ENCODE peak calls at places on chromosomes 4 and X, in seven cellular contexts. D is AG10803; N is CD4-positive, alpha-beta T cell; Z is Panc1; F is endothelial cell; W is NB4; R is H1. P is an unnamed sample.

GRCh38 chrX:151973851-151974335 is 583 bp downstream of the GABRE start:
- DNase-seq in D (peak; percentile 43), N (no peak), Z (no peak), F (no peak), W (no peak), R (no peak), P (peak; percentile 80)

GRCh38 chr4:65599335-65599734 is 71.0 kb downstream of the EPHA5 start:
- DNase-seq in D (peak; percentile 10), N (no peak), Z (no peak), F (no peak), W (no peak), R (no peak), P (peak; percentile 55)

GRCh38 chr4:139214039-139214534 is 37.1 kb upstream of the ELF2 start:
- DNase-seq in D (no peak), N (no peak), Z (no peak), F (no peak), W (peak; percentile 96), R (peak; percentile 50), P (no peak)

GRCh38 chr4:30757357-30757756 is 37.2 kb downstream of the PCDH7 start:
- DNase-seq in D (peak; percentile 23), N (no peak), Z (no peak), F (no peak), W (peak; percentile 12), R (no peak), P (peak; percentile 93)

GRCh38 chrX:46876901-46877300 is 35.3 kb upstream of the JADE3 start:
- DNase-seq in D (peak; percentile 50), N (no peak), Z (no peak), F (no peak), W (no peak), R (no peak), P (no peak)

GRCh38 chr4:48792348-48793006 is 12.4 kb upstream of the FRYL start:
- DNase-seq in D (no peak), N (no peak), Z (no peak), F (no peak), W (peak; percentile 27), R (no peak), P (no peak)

GRCh38 chr4:150574678-150575077 is 7.3 kb upstream of the MAB21L2 start:
- DNase-seq in D (no peak), N (no peak), Z (no peak), F (no peak), W (no peak), R (no peak), P (no peak)

GRCh38 chrX:136487647-136488046 is at the start of gene BRS3:
- DNase-seq in D (no peak), N (no peak), Z (no peak), F (no peak), W (no peak), R (no peak), P (no peak)

GRCh38 chr4:181418491-181418890 is 824.7 kb upstream of the TENM3 start:
- DNase-seq in D (no peak), N (no peak), Z (no peak), F (no peak), W (no peak), R (no peak), P (no peak)

GRCh38 chrX:42106556-42106955 is 183.2 kb upstream of the CASK start:
- DNase-seq in D (no peak), N (no peak), Z (no peak), F (no peak), W (no peak), R (no peak), P (no peak)

GRCh38 chrX:55640854-55641253 is 17.7 kb downstream of the FOXR2 start:
- DNase-seq in D (no peak), N (no peak), Z (no peak), F (no peak), W (no peak), R (no peak), P (no peak)

GRCh38 chrX:24528605-24529004 is 63.5 kb downstream of the PDK3 start:
- DNase-seq in D (no peak), N (no peak), Z (no peak), F (no peak), W (no peak), R (no peak), P (no peak)

GRCh38 chr4:10891866-10892265 is 207.3 kb upstream of the CLNK start:
- DNase-seq in D (no peak), N (no peak), Z (no peak), F (no peak), W (no peak), R (no peak), P (peak; percentile 14)

GRCh38 chr4:898123-898522 is 34.0 kb downstream of the GAK start:
- DNase-seq in D (no peak), N (no peak), Z (no peak), F (no peak), W (no peak), R (no peak), P (no peak)

GRCh38 chrX:133254666-133255065 is 36.5 kb upstream of the TFDP3 start:
- DNase-seq in D (peak; percentile 23), N (no peak), Z (no peak), F (no peak), W (peak; percentile 6), R (no peak), P (peak; percentile 13)

GRCh38 chrX:133250184-133251080 is 32.3 kb upstream of the TFDP3 start:
- DNase-seq in D (no peak), N (no peak), Z (no peak), F (no peak), W (no peak), R (no peak), P (no peak)

GRCh38 chrX:133246921-133247320 is 28.8 kb upstream of the TFDP3 start:
- DNase-seq in D (no peak), N (no peak), Z (no peak), F (no peak), W (no peak), R (no peak), P (no peak)

GRCh38 chrX:133248177-133248576 is 30.0 kb upstream of the TFDP3 start:
- DNase-seq in D (no peak), N (no peak), Z (no peak), F (no peak), W (no peak), R (no peak), P (no peak)

DNA sequence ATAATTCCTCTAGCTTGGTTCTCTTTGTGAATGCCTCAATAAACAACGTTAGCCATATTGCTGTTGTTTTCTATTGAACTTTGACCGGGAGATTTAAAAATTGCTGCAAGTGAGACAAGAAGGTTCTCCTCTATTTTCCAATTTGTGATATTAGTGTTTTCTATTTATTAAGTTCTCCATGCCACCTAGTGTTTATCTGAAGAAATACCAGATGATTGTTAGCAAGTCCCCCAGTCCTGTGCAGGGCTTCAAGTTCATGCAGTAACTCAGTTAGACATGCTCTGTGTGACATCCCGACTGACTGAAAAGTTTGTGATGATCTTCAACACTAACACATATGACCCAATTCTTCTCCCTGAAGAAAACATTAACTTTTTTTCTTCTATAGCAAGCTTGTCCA is 31.5 kb upstream of the TFDP3 start:
- DNase-seq in D (peak; percentile 1), N (no peak), Z (no peak), F (no peak), W (no peak), R (no peak), P (peak; percentile 11)
- TF ChIP-seq CTCF in D (no peak), N (no peak), Z (no peak), F (no peak), W (no peak), R (no peak), P (peak; percentile 4)

GRCh38 chr4:103201724-103202123 is 3.6 kb upstream of the CENPE start:
- DNase-seq in D (no peak), N (no peak), Z (no peak), F (no peak), W (no peak), R (no peak), P (no peak)

GRCh38 chr4:103204114-103204513 is 6.0 kb upstream of the CENPE start:
- DNase-seq in D (peak; percentile 17), N (no peak), Z (no peak), F (no peak), W (peak; percentile 20), R (no peak), P (peak; percentile 46)

DNA sequence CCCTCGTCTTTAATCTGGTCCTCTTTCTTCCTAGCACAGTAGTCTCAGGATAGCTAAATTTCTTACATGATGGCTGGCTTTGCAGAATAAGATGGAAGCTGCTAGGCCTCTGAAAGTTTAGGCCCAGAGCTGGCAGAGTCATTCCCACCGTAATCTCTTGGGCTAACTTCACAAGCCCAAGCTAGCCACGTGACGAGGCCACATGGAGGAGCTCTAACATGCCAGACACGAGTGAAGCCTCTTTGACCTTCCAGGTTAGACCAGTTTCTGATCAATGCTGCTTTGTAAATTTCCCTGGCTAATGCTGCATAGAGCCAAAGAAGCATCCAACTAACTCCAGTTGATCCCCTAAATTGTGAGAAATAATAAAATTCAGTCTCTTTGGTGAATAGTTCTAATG is 9.5 kb upstream of the CENPE start:
- DNase-seq in D (no peak), N (no peak), Z (no peak), F (peak; percentile 17), W (peak; percentile 13), R (peak; percentile 21), P (peak; percentile 22)
- TF ChIP-seq CTCF in D (no peak), N (no peak), Z (peak; percentile 37), F (no peak), W (peak; percentile 14), R (peak; percentile 69), P (no peak)

DNA sequence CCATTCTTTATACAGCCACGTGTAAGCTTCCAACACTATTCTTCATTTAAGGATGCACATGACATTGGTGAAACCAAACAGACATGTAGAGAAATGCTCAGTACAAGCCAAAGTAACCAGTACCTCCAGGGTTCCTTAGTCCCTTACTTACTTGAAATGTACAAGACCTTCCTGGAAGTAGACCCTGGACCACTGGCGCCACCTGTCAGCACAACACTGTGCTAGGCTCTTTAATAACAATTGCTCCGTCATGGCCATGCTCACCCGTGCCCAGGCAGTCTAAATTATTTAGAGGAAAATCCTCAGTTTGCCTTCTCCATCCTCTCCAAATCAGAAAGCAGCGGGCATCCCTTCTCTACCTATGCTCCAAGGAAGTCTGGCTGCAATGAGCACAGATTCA is 52.7 kb downstream of the ADGRA3 start:
- DNase-seq in D (no peak), N (no peak), Z (no peak), F (no peak), W (peak; percentile 44), R (no peak), P (no peak)
- TF ChIP-seq CTCF in D (no peak), N (no peak), Z (peak; percentile 33), F (no peak), W (peak; percentile 31), R (peak; percentile 40), P (no peak)

GRCh38 chrX:132638313-132638712 is 149.5 kb upstream of the MBNL3 start:
- DNase-seq in D (no peak), N (no peak), Z (no peak), F (no peak), W (no peak), R (no peak), P (no peak)

GRCh38 chrX:132634521-132634920 is 145.7 kb upstream of the MBNL3 start:
- DNase-seq in D (no peak), N (no peak), Z (no peak), F (peak; percentile 6), W (no peak), R (no peak), P (no peak)

GRCh38 chrX:132631579-132632232 is 142.9 kb upstream of the MBNL3 start:
- DNase-seq in D (peak; percentile 40), N (no peak), Z (peak; percentile 30), F (peak; percentile 5), W (peak; percentile 49), R (no peak), P (peak; percentile 33)

DNA sequence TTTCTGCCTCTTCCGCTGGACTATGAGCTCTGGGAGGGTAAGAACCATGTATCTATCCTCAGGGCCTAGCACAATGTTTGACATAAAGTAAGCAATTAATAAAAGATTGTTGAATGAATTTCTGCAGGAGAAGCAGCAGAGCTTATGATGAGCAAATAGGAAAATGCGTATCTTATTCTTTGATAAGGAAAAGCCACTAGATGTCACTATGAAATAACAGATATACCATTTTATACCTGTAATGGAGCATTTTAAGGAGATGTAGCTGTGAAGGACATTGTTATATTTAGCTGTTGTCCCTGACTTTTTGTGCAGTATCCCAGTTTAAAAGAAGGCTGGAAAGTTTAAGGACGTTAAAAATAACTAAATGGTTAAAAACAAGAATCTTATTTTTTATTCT is 147.2 kb upstream of the MBNL3 start:
- DNase-seq in D (peak; percentile 24), N (no peak), Z (no peak), F (no peak), W (peak; percentile 12), R (no peak), P (no peak)
- TF ChIP-seq CTCF in D (peak; percentile 22), N (no peak), Z (peak; percentile 30), F (no peak), W (no peak), R (no peak), P (no peak)